ENCODE peak calls at places on chromosomes 4 and X, in seven cellular contexts. T is thoracic aorta; J is stimulated activated CD4-positive, alpha-beta T cell treated with anti-CD3 and anti-CD28 coated beads, Interleukin-1b, Interleukin-23, amount 100 ng/mL, for 24 hours; U is germinal center; F is body of pancreas; L is stimulated activated CD8-positive, alpha-beta memory T cell treated with anti-CD3 and anti-CD28 coated beads, Interleukin-4, amount 100 ng/mL, for 24 hours; M is H7. E is an unnamed sample.

GRCh38 chr4:70722199-70722791 is 531 bp downstream of the RUFY3 start:
- DNase-seq in T (no peak), J (no peak), U (no peak), F (no peak), L (no peak), M (no peak), E (no peak)

GRCh38 chr4:7847206-7847605 is 92.5 kb downstream of the AFAP1 start:
- DNase-seq in T (no peak), J (no peak), U (no peak), F (no peak), L (no peak), M (no peak), E (no peak)

GRCh38 chrX:38375888-38376287 is 23.5 kb downstream of the OTC start:
- DNase-seq in T (no peak), J (no peak), U (no peak), F (no peak), L (no peak), M (peak), E (no peak)

GRCh38 chr4:3311489-3312171 is 18.8 kb downstream of the RGS12 start:
- DNase-seq in T (no peak), J (no peak), U (no peak), F (peak), L (no peak), M (no peak), E (peak)

GRCh38 chr4:168815373-168816345 is 194.4 kb downstream of the CBR4 start:
- DNase-seq in T (no peak), J (no peak), U (no peak), F (no peak), L (no peak), M (no peak), E (no peak)

GRCh38 chr4:24164054-24164453 is 274.2 kb upstream of the PPARGC1A start:
- DNase-seq in T (no peak), J (no peak), U (no peak), F (no peak), L (no peak), M (no peak), E (no peak)

GRCh38 chr4:80362578-80363181 is 27.1 kb downstream of the CFAP299 start:
- DNase-seq in T (no peak), J (no peak), U (peak), F (no peak), L (peak), M (peak), E (no peak)

GRCh38 chr4:15913631-15913970 is 24.9 kb downstream of the FGFBP1 start:
- DNase-seq in T (no peak), J (no peak), U (no peak), F (no peak), L (no peak), M (no peak), E (no peak)

GRCh38 chr4:2416564-2417195 is 1.8 kb downstream of the ZFYVE28 start:
- DNase-seq in T (no peak), J (no peak), U (no peak), F (no peak), L (no peak), M (peak), E (no peak)

GRCh38 chr4:10787365-10787764 is 102.8 kb upstream of the CLNK start:
- DNase-seq in T (no peak), J (no peak), U (no peak), F (no peak), L (no peak), M (no peak), E (no peak)

GRCh38 chrX:155768036-155768769 is 112.9 kb upstream of the VAMP7 start:
- DNase-seq in T (no peak), J (no peak), U (no peak), F (no peak), L (no peak), M (peak), E (no peak)

GRCh38 chrX:23662187-23662586 is 5.1 kb upstream of the PRDX4 start:
- DNase-seq in T (no peak), J (no peak), U (no peak), F (no peak), L (no peak), M (no peak), E (no peak)

GRCh38 chr4:15906024-15906443 is 32.5 kb downstream of the FGFBP1 start:
- DNase-seq in T (no peak), J (no peak), U (peak), F (no peak), L (peak), M (peak), E (no peak)

GRCh38 chrX:42714981-42715688 is 62.8 kb downstream of the PPP1R2C start:
- DNase-seq in T (no peak), J (peak), U (peak), F (peak), L (peak), M (peak), E (no peak)

GRCh38 chr4:42397256-42397634 is at the start of gene SHISA3:
- DNase-seq in T (no peak), J (no peak), U (peak), F (no peak), L (no peak), M (peak), E (no peak)

GRCh38 chr4:4880492-4880891 is 21.0 kb downstream of the MSX1 start:
- DNase-seq in T (no peak), J (no peak), U (no peak), F (no peak), L (no peak), M (no peak), E (no peak)